ENCODE peak calls at places on chromosomes 12 and 14, in ten cellular contexts. T, G, X, O, Q, B, I, A, P and Z are unnamed samples.

GRCh38 chr12:131112690-131113290 is 159.1 kb downstream of the ADGRD1 start:
- DNase-seq in T (no peak), G (no peak), X (no peak), O (no peak), Q (no peak), B (no peak), I (no peak), A (no peak), P (no peak), Z (no peak)

GRCh38 chr12:22190969-22191368 is 143.5 kb downstream of the ST8SIA1 start:
- DNase-seq in T (no peak), G (no peak), X (no peak), O (no peak), Q (no peak), B (no peak), I (no peak), A (no peak), P (no peak), Z (no peak)

GRCh38 chr12:12511021-12511783 is 51.5 kb downstream of the DUSP16 start:
- DNase-seq in T (no peak), G (no peak), X (no peak), O (no peak), Q (no peak), B (no peak), I (no peak), A (no peak), P (no peak), Z (no peak)

GRCh38 chr12:7933255-7933726 is 2.7 kb downstream of the SLC2A3 start:
- DNase-seq in T (peak; percentile 88), G (peak; percentile 85), X (peak; percentile 85), O (peak; percentile 67), Q (peak; percentile 77), B (peak; percentile 61), I (peak; percentile 78), A (peak; percentile 14), P (peak; percentile 95), Z (no peak)

GRCh38 chr14:100504372-100505078 is 82.7 kb downstream of the BEGAIN start:
- DNase-seq in T (no peak), G (no peak), X (no peak), O (no peak), Q (no peak), B (no peak), I (no peak), A (no peak), P (no peak), Z (no peak)

GRCh38 chr12:115204957-115205754 is 521.2 kb upstream of the TBX3 start:
- DNase-seq in T (no peak), G (peak; percentile 5), X (peak; percentile 45), O (no peak), Q (no peak), B (no peak), I (no peak), A (no peak), P (peak; percentile 40), Z (no peak)

GRCh38 chr14:73743431-73743931 is 29.3 kb upstream of the PNMA1 start:
- DNase-seq in T (no peak), G (peak; percentile 82), X (peak; percentile 18), O (no peak), Q (no peak), B (no peak), I (no peak), A (no peak), P (no peak), Z (no peak)

GRCh38 chr14:51319181-51319597 is 79.1 kb downstream of the TMX1 start:
- DNase-seq in T (no peak), G (peak; percentile 79), X (no peak), O (no peak), Q (no peak), B (no peak), I (no peak), A (no peak), P (no peak), Z (no peak)

GRCh38 chr12:9118161-9118560 is 2.4 kb upstream of the A2M start:
- DNase-seq in T (peak; percentile 52), G (peak; percentile 32), X (no peak), O (no peak), Q (no peak), B (no peak), I (no peak), A (no peak), P (no peak), Z (no peak)

GRCh38 chr12:131456301-131457027 is 254.4 kb upstream of the SFSWAP start:
- DNase-seq in T (no peak), G (no peak), X (peak; percentile 24), O (no peak), Q (no peak), B (no peak), I (no peak), A (no peak), P (no peak), Z (no peak)

GRCh38 chr12:123580772-123581171 is 3.6 kb upstream of the TMED2 start:
- DNase-seq in T (no peak), G (no peak), X (no peak), O (no peak), Q (no peak), B (no peak), I (no peak), A (no peak), P (no peak), Z (no peak)

GRCh38 chr12:109252799-109253198 is 56.3 kb downstream of the FOXN4 start:
- DNase-seq in T (no peak), G (no peak), X (no peak), O (no peak), Q (no peak), B (no peak), I (no peak), A (no peak), P (no peak), Z (no peak)

GRCh38 chr12:93208011-93208410 is 169.7 kb upstream of the NUDT4 start:
- DNase-seq in T (no peak), G (no peak), X (no peak), O (no peak), Q (no peak), B (no peak), I (no peak), A (no peak), P (no peak), Z (no peak)

GRCh38 chr14:97377550-97377949 is 580.4 kb downstream of the VRK1 start:
- DNase-seq in T (no peak), G (no peak), X (no peak), O (no peak), Q (no peak), B (no peak), I (no peak), A (no peak), P (no peak), Z (no peak)

GRCh38 chr12:14994610-14995009 is 21.8 kb downstream of the PDE6H start:
- DNase-seq in T (no peak), G (no peak), X (no peak), O (no peak), Q (no peak), B (no peak), I (no peak), A (no peak), P (peak; percentile 17), Z (no peak)

GRCh38 chr12:1587927-1588573 is 6.3 kb downstream of the FBXL14 start:
- DNase-seq in T (peak; percentile 27), G (no peak), X (no peak), O (no peak), Q (no peak), B (no peak), I (no peak), A (no peak), P (no peak), Z (no peak)

GRCh38 chr12:52023182-52023975 is 16.6 kb downstream of the TAMALIN start:
- DNase-seq in T (peak; percentile 30), G (peak; percentile 66), X (peak; percentile 93), O (peak; percentile 98), Q (peak; percentile 82), B (peak; percentile 92), I (peak; percentile 94), A (peak; percentile 33), P (peak; percentile 52), Z (no peak)

GRCh38 chr14:58739674-58740073 is 101.9 kb downstream of the DACT1 start:
- DNase-seq in T (no peak), G (no peak), X (no peak), O (no peak), Q (no peak), B (no peak), I (no peak), A (no peak), P (no peak), Z (no peak)

GRCh38 chr12:104877107-104877705 is 80.9 kb downstream of the SLC41A2 start:
- DNase-seq in T (peak; percentile 18), G (peak; percentile 57), X (no peak), O (no peak), Q (no peak), B (peak; percentile 14), I (peak; percentile 47), A (no peak), P (peak; percentile 35), Z (no peak)

GRCh38 chr12:34105392-34105933 is 83.2 kb downstream of the ALG10 start:
- DNase-seq in T (no peak), G (no peak), X (no peak), O (no peak), Q (no peak), B (no peak), I (no peak), A (no peak), P (no peak), Z (no peak)

GRCh38 chr12:69406217-69406616 is 46.7 kb downstream of the YEATS4 start:
- DNase-seq in T (no peak), G (no peak), X (no peak), O (no peak), Q (no peak), B (no peak), I (no peak), A (no peak), P (no peak), Z (no peak)

GRCh38 chr12:40691913-40692616 is at the start of gene CNTN1:
- DNase-seq in T (peak; percentile 71), G (no peak), X (peak; percentile 97), O (no peak), Q (no peak), B (peak; percentile 74), I (peak; percentile 83), A (peak; percentile 61), P (peak; percentile 62), Z (no peak)

GRCh38 chr12:7439579-7440505 is 4.1 kb downstream of the CD163L1 start:
- DNase-seq in T (no peak), G (no peak), X (peak; percentile 94), O (peak; percentile 47), Q (no peak), B (peak; percentile 63), I (peak; percentile 88), A (no peak), P (peak; percentile 50), Z (no peak)

GRCh38 chr14:23882884-23883283 is 70.7 kb upstream of the DHRS4 start:
- DNase-seq in T (no peak), G (no peak), X (no peak), O (no peak), Q (no peak), B (no peak), I (no peak), A (no peak), P (no peak), Z (no peak)

GRCh38 chr14:28116716-28117115 is 649.9 kb upstream of the FOXG1 start:
- DNase-seq in T (no peak), G (no peak), X (no peak), O (no peak), Q (no peak), B (no peak), I (peak; percentile 35), A (no peak), P (no peak), Z (no peak)